ENCODE peak calls at places on chromosomes 11 and 22, in six cellular contexts. M is left colon; O is activated CD4-positive, alpha-beta T cell treated with anti-CD3 and anti-CD28 coated beads, Interleukin-2, amount 10 ng/mL, durations not matched to agents 7 days and 5 days; I is activated T-cell treated with anti-CD3 and anti-CD28 coated beads, Interleukin-2, amount 50 U/mL, for 72 hours; K is endothelial cell; T is nephron progenitor cell. H is an unnamed sample.

GRCh38 chr22:20403779-20404140 is 9.8 kb downstream of the ZNF74 start:
- DNase-seq in M (no peak), O (no peak), I (no peak), K (no peak), T (no peak), H (no peak)

GRCh38 chr11:1548221-1549070 is 23.6 kb downstream of the DUSP8 start:
- DNase-seq in M (peak; percentile 92), O (no peak), I (no peak), K (no peak), T (peak; percentile 45), H (peak; percentile 87)

GRCh38 chr11:131827440-131827839 is 457.0 kb downstream of the NTM start:
- DNase-seq in M (no peak), O (no peak), I (no peak), K (no peak), T (no peak), H (no peak)

GRCh38 chr11:66438009-66438503 is 592 bp downstream of the MRPL11 start:
- DNase-seq in M (no peak), O (no peak), I (no peak), K (no peak), T (no peak), H (no peak)

GRCh38 chr11:44090539-44090938 is 4.9 kb upstream of the EXT2 start:
- DNase-seq in M (no peak), O (no peak), I (no peak), K (no peak), T (no peak), H (no peak)

GRCh38 chr11:10654211-10655150 is 39.1 kb downstream of the IRAG1 start:
- DNase-seq in M (peak; percentile 21), O (peak; percentile 53), I (peak; percentile 21), K (peak; percentile 45), T (no peak), H (no peak)

GRCh38 chr11:80118071-80118470 is 677.2 kb upstream of the TENM4 start:
- DNase-seq in M (no peak), O (no peak), I (no peak), K (no peak), T (no peak), H (no peak)

GRCh38 chr11:829116-829945 is 1.6 kb downstream of the CRACR2B start:
- DNase-seq in M (no peak), O (no peak), I (no peak), K (peak; percentile 48), T (no peak), H (peak; percentile 58)

GRCh38 chr11:93143800-93144199 is 54.0 kb downstream of the SLC36A4 start:
- DNase-seq in M (no peak), O (no peak), I (no peak), K (no peak), T (no peak), H (no peak)

GRCh38 chr11:109371444-109372176 is 50.4 kb upstream of the C11orf87 start:
- DNase-seq in M (no peak), O (no peak), I (no peak), K (peak; percentile 25), T (no peak), H (no peak)

GRCh38 chr22:29912605-29913398 is 29.8 kb downstream of the MTMR3 start:
- DNase-seq in M (no peak), O (no peak), I (no peak), K (no peak), T (no peak), H (no peak)

GRCh38 chr11:64060861-64061444 is 25.2 kb downstream of the FLRT1 start:
- DNase-seq in M (no peak), O (peak; percentile 62), I (peak; percentile 75), K (peak; percentile 70), T (peak; percentile 89), H (peak; percentile 29)

GRCh38 chr11:61602775-61603569 is 22.1 kb upstream of the SYT7 start:
- DNase-seq in M (peak; percentile 82), O (no peak), I (no peak), K (no peak), T (peak; percentile 28), H (peak; percentile 69)

GRCh38 chr11:59901306-59901705 is 22.7 kb downstream of the OOSP3 start:
- DNase-seq in M (no peak), O (no peak), I (no peak), K (peak; percentile 38), T (no peak), H (no peak)

GRCh38 chr11:105553015-105553414 is 56.9 kb upstream of the GRIA4 start:
- DNase-seq in M (no peak), O (no peak), I (no peak), K (no peak), T (no peak), H (no peak)

GRCh38 chr11:36540998-36541397 is 26.8 kb upstream of the RAG1 start:
- DNase-seq in M (peak; percentile 39), O (peak; percentile 50), I (peak; percentile 41), K (peak; percentile 66), T (no peak), H (peak; percentile 51)

GRCh38 chr11:32003335-32003734 is 87.5 kb upstream of the RCN1 start:
- DNase-seq in M (no peak), O (no peak), I (no peak), K (no peak), T (no peak), H (no peak)

GRCh38 chr11:129731316-129731715 is 84.3 kb upstream of the TMEM45B start:
- DNase-seq in M (no peak), O (no peak), I (no peak), K (no peak), T (no peak), H (no peak)

GRCh38 chr11:23948831-23949230 is 548.0 kb upstream of the LUZP2 start:
- DNase-seq in M (no peak), O (no peak), I (no peak), K (no peak), T (no peak), H (no peak)

GRCh38 chr11:69088676-69089146 is 40.0 kb downstream of the TPCN2 start:
- DNase-seq in M (peak; percentile 65), O (peak; percentile 76), I (peak; percentile 56), K (peak; percentile 77), T (peak; percentile 77), H (peak; percentile 79)

GRCh38 chr11:95089620-95090542 is at the start of gene ENDOD1:
- DNase-seq in M (peak; percentile 82), O (peak; percentile 83), I (peak; percentile 88), K (peak; percentile 77), T (peak; percentile 86), H (peak; percentile 88)

GRCh38 chr11:8092587-8093424 is 11.8 kb downstream of the TUB start:
- DNase-seq in M (peak; percentile 56), O (peak; percentile 47), I (peak; percentile 52), K (peak; percentile 71), T (peak; percentile 57), H (peak; percentile 63)

GRCh38 chr22:20615533-20616450 is 108.4 kb downstream of the MED15 start:
- DNase-seq in M (no peak), O (no peak), I (no peak), K (no peak), T (no peak), H (no peak)

GRCh38 chr22:36727927-36728488 is 24.5 kb upstream of the CACNG2 start:
- DNase-seq in M (no peak), O (no peak), I (no peak), K (no peak), T (no peak), H (no peak)

GRCh38 chr11:66619080-66619554 is 2.7 kb downstream of the RBM14 start:
- DNase-seq in M (no peak), O (peak; percentile 66), I (no peak), K (no peak), T (no peak), H (no peak)

GRCh38 chr22:17077255-17077654 is 7.5 kb upstream of the IL17RA start:
- DNase-seq in M (no peak), O (no peak), I (no peak), K (no peak), T (no peak), H (no peak)

GRCh38 chr11:83793332-83793731 is 507.2 kb upstream of the CCDC90B start:
- DNase-seq in M (no peak), O (no peak), I (no peak), K (no peak), T (no peak), H (no peak)

GRCh38 chr11:69140635-69141034 is 15.1 kb upstream of the SMIM38 start:
- DNase-seq in M (no peak), O (no peak), I (no peak), K (no peak), T (no peak), H (no peak)

GRCh38 chr11:108498046-108498815 is at the start of gene POGLUT3:
- DNase-seq in M (peak; percentile 40), O (peak; percentile 55), I (peak; percentile 52), K (peak; percentile 65), T (peak; percentile 85), H (peak; percentile 64)

GRCh38 chr11:834371-835316 is 1.9 kb downstream of the CD151 start:
- DNase-seq in M (peak; percentile 85), O (no peak), I (no peak), K (no peak), T (no peak), H (peak; percentile 86)

GRCh38 chr22:23070418-23071162 is at the start of gene GNAZ:
- DNase-seq in M (no peak), O (no peak), I (no peak), K (peak; percentile 38), T (peak; percentile 67), H (no peak)

H was measured in transverse colon.